ENCODE peak calls at places on chromosomes 1 and 21, in eight cellular contexts. One of them, this sample, is unnamed.

GRCh38 chr21:37412603-37413360 is 46.2 kb downstream of the DYRK1A start:
- DNase-seq in uterus: no peak
- DNase-seq in effector memory CD8-positive, alpha-beta T cell: no peak
- DNase-seq in activated T-helper 9 cell treated with anti-CD3 and anti-CD28 coated beads, Interleukin-2, amount 50 U/mL, for 16 hours: no peak
- DNase-seq in amygdala: no peak
- DNase-seq in left cardiac atrium: no peak
- DNase-seq in mesendoderm: peak; percentile 51
- DNase-seq in pancreas: no peak
- DNase-seq in this sample: no peak

GRCh38 chr1:107389410-107390075 is 248.7 kb downstream of the NTNG1 start:
- DNase-seq in uterus: no peak
- DNase-seq in effector memory CD8-positive, alpha-beta T cell: no peak
- DNase-seq in activated T-helper 9 cell treated with anti-CD3 and anti-CD28 coated beads, Interleukin-2, amount 50 U/mL, for 16 hours: no peak
- DNase-seq in amygdala: no peak
- DNase-seq in left cardiac atrium: no peak
- DNase-seq in mesendoderm: no peak
- DNase-seq in pancreas: no peak
- DNase-seq in this sample: no peak

GRCh38 chr1:68221971-68222355 is 10.4 kb downstream of the WLS start:
- DNase-seq in uterus: no peak
- DNase-seq in effector memory CD8-positive, alpha-beta T cell: no peak
- DNase-seq in activated T-helper 9 cell treated with anti-CD3 and anti-CD28 coated beads, Interleukin-2, amount 50 U/mL, for 16 hours: no peak
- DNase-seq in amygdala: no peak
- DNase-seq in left cardiac atrium: no peak
- DNase-seq in mesendoderm: no peak
- DNase-seq in pancreas: no peak
- DNase-seq in this sample: no peak

GRCh38 chr1:162070094-162070748 is 730 bp downstream of the NOS1AP start:
- DNase-seq in uterus: no peak
- DNase-seq in effector memory CD8-positive, alpha-beta T cell: no peak
- DNase-seq in activated T-helper 9 cell treated with anti-CD3 and anti-CD28 coated beads, Interleukin-2, amount 50 U/mL, for 16 hours: no peak
- DNase-seq in amygdala: peak; percentile 34
- DNase-seq in left cardiac atrium: no peak
- DNase-seq in mesendoderm: peak; percentile 83
- DNase-seq in pancreas: peak; percentile 48
- DNase-seq in this sample: no peak

GRCh38 chr1:49102752-49103151 is 326.1 kb upstream of the BEND5 start:
- DNase-seq in uterus: no peak
- DNase-seq in effector memory CD8-positive, alpha-beta T cell: no peak
- DNase-seq in activated T-helper 9 cell treated with anti-CD3 and anti-CD28 coated beads, Interleukin-2, amount 50 U/mL, for 16 hours: no peak
- DNase-seq in amygdala: no peak
- DNase-seq in left cardiac atrium: no peak
- DNase-seq in mesendoderm: no peak
- DNase-seq in pancreas: no peak
- DNase-seq in this sample: no peak

GRCh38 chr21:25907573-25908275 is 173.0 kb downstream of the GABPA start:
- DNase-seq in uterus: no peak
- DNase-seq in effector memory CD8-positive, alpha-beta T cell: no peak
- DNase-seq in activated T-helper 9 cell treated with anti-CD3 and anti-CD28 coated beads, Interleukin-2, amount 50 U/mL, for 16 hours: no peak
- DNase-seq in amygdala: no peak
- DNase-seq in left cardiac atrium: no peak
- DNase-seq in mesendoderm: no peak
- DNase-seq in pancreas: no peak
- DNase-seq in this sample: no peak

GRCh38 chr1:31215083-31215570 is 24.6 kb downstream of the NKAIN1 start:
- DNase-seq in uterus: no peak
- DNase-seq in effector memory CD8-positive, alpha-beta T cell: no peak
- DNase-seq in activated T-helper 9 cell treated with anti-CD3 and anti-CD28 coated beads, Interleukin-2, amount 50 U/mL, for 16 hours: no peak
- DNase-seq in amygdala: no peak
- DNase-seq in left cardiac atrium: no peak
- DNase-seq in mesendoderm: no peak
- DNase-seq in pancreas: no peak
- DNase-seq in this sample: no peak

GRCh38 chr1:14442669-14443068 is 155.8 kb upstream of the KAZN start:
- DNase-seq in uterus: no peak
- DNase-seq in effector memory CD8-positive, alpha-beta T cell: no peak
- DNase-seq in activated T-helper 9 cell treated with anti-CD3 and anti-CD28 coated beads, Interleukin-2, amount 50 U/mL, for 16 hours: no peak
- DNase-seq in amygdala: no peak
- DNase-seq in left cardiac atrium: no peak
- DNase-seq in mesendoderm: peak; percentile 42
- DNase-seq in pancreas: no peak
- DNase-seq in this sample: no peak

GRCh38 chr1:152645146-152645545 is 18.0 kb upstream of the LCE2D start:
- DNase-seq in uterus: no peak
- DNase-seq in effector memory CD8-positive, alpha-beta T cell: no peak
- DNase-seq in activated T-helper 9 cell treated with anti-CD3 and anti-CD28 coated beads, Interleukin-2, amount 50 U/mL, for 16 hours: no peak
- DNase-seq in amygdala: no peak
- DNase-seq in left cardiac atrium: no peak
- DNase-seq in mesendoderm: no peak
- DNase-seq in pancreas: no peak
- DNase-seq in this sample: no peak

GRCh38 chr1:231806623-231807470 is 180.3 kb downstream of the DISC1 start:
- DNase-seq in uterus: no peak
- DNase-seq in effector memory CD8-positive, alpha-beta T cell: no peak
- DNase-seq in activated T-helper 9 cell treated with anti-CD3 and anti-CD28 coated beads, Interleukin-2, amount 50 U/mL, for 16 hours: no peak
- DNase-seq in amygdala: peak; percentile 55
- DNase-seq in left cardiac atrium: peak; percentile 46
- DNase-seq in mesendoderm: peak; percentile 89
- DNase-seq in pancreas: peak; percentile 33
- DNase-seq in this sample: no peak

GRCh38 chr1:109896681-109897080 is 14.0 kb upstream of the CSF1 start:
- DNase-seq in uterus: no peak
- DNase-seq in effector memory CD8-positive, alpha-beta T cell: no peak
- DNase-seq in activated T-helper 9 cell treated with anti-CD3 and anti-CD28 coated beads, Interleukin-2, amount 50 U/mL, for 16 hours: no peak
- DNase-seq in amygdala: no peak
- DNase-seq in left cardiac atrium: no peak
- DNase-seq in mesendoderm: no peak
- DNase-seq in pancreas: no peak
- DNase-seq in this sample: no peak

GRCh38 chr21:41676198-41676597 is 90.7 kb downstream of the RIPK4 start:
- DNase-seq in uterus: no peak
- DNase-seq in effector memory CD8-positive, alpha-beta T cell: no peak
- DNase-seq in activated T-helper 9 cell treated with anti-CD3 and anti-CD28 coated beads, Interleukin-2, amount 50 U/mL, for 16 hours: no peak
- DNase-seq in amygdala: no peak
- DNase-seq in left cardiac atrium: no peak
- DNase-seq in mesendoderm: no peak
- DNase-seq in pancreas: no peak
- DNase-seq in this sample: no peak

GRCh38 chr21:35521293-35521692 is 472.2 kb upstream of the RUNX1 start:
- DNase-seq in uterus: no peak
- DNase-seq in effector memory CD8-positive, alpha-beta T cell: no peak
- DNase-seq in activated T-helper 9 cell treated with anti-CD3 and anti-CD28 coated beads, Interleukin-2, amount 50 U/mL, for 16 hours: no peak
- DNase-seq in amygdala: no peak
- DNase-seq in left cardiac atrium: no peak
- DNase-seq in mesendoderm: peak; percentile 49
- DNase-seq in pancreas: no peak
- DNase-seq in this sample: no peak

GRCh38 chr1:110677016-110677415 is 2.3 kb upstream of the KCNA3 start:
- DNase-seq in uterus: no peak
- DNase-seq in effector memory CD8-positive, alpha-beta T cell: no peak
- DNase-seq in activated T-helper 9 cell treated with anti-CD3 and anti-CD28 coated beads, Interleukin-2, amount 50 U/mL, for 16 hours: no peak
- DNase-seq in amygdala: no peak
- DNase-seq in left cardiac atrium: no peak
- DNase-seq in mesendoderm: no peak
- DNase-seq in pancreas: no peak
- DNase-seq in this sample: no peak

GRCh38 chr1:157963713-157964112 is 29.7 kb upstream of the KIRREL1 start:
- DNase-seq in uterus: peak; percentile 69
- DNase-seq in effector memory CD8-positive, alpha-beta T cell: peak; percentile 8
- DNase-seq in activated T-helper 9 cell treated with anti-CD3 and anti-CD28 coated beads, Interleukin-2, amount 50 U/mL, for 16 hours: peak; percentile 22
- DNase-seq in amygdala: peak; percentile 73
- DNase-seq in left cardiac atrium: peak; percentile 67
- DNase-seq in mesendoderm: peak; percentile 79
- DNase-seq in pancreas: peak; percentile 39
- DNase-seq in this sample: peak; percentile 19

GRCh38 chr1:27257155-27257554 is 22.7 kb downstream of the WDTC1 start:
- DNase-seq in uterus: no peak
- DNase-seq in effector memory CD8-positive, alpha-beta T cell: no peak
- DNase-seq in activated T-helper 9 cell treated with anti-CD3 and anti-CD28 coated beads, Interleukin-2, amount 50 U/mL, for 16 hours: no peak
- DNase-seq in amygdala: no peak
- DNase-seq in left cardiac atrium: no peak
- DNase-seq in mesendoderm: no peak
- DNase-seq in pancreas: no peak
- DNase-seq in this sample: no peak

GRCh38 chr1:99808391-99809115 is 41.6 kb upstream of the AGL start:
- DNase-seq in uterus: peak; percentile 71
- DNase-seq in effector memory CD8-positive, alpha-beta T cell: peak; percentile 44
- DNase-seq in activated T-helper 9 cell treated with anti-CD3 and anti-CD28 coated beads, Interleukin-2, amount 50 U/mL, for 16 hours: no peak
- DNase-seq in amygdala: no peak
- DNase-seq in left cardiac atrium: no peak
- DNase-seq in mesendoderm: peak; percentile 93
- DNase-seq in pancreas: no peak
- DNase-seq in this sample: no peak

GRCh38 chr1:90045853-90046563 is 51.1 kb downstream of the ZNF326 start:
- DNase-seq in uterus: no peak
- DNase-seq in effector memory CD8-positive, alpha-beta T cell: no peak
- DNase-seq in activated T-helper 9 cell treated with anti-CD3 and anti-CD28 coated beads, Interleukin-2, amount 50 U/mL, for 16 hours: no peak
- DNase-seq in amygdala: peak; percentile 2
- DNase-seq in left cardiac atrium: no peak
- DNase-seq in mesendoderm: peak; percentile 54
- DNase-seq in pancreas: no peak
- DNase-seq in this sample: no peak

GRCh38 chr1:243568793-243569192 is 281.2 kb downstream of the AKT3 start:
- DNase-seq in uterus: no peak
- DNase-seq in effector memory CD8-positive, alpha-beta T cell: no peak
- DNase-seq in activated T-helper 9 cell treated with anti-CD3 and anti-CD28 coated beads, Interleukin-2, amount 50 U/mL, for 16 hours: no peak
- DNase-seq in amygdala: no peak
- DNase-seq in left cardiac atrium: no peak
- DNase-seq in mesendoderm: no peak
- DNase-seq in pancreas: no peak
- DNase-seq in this sample: no peak

GRCh38 chr1:177448652-177449351 is 278.0 kb downstream of the BRINP2 start:
- DNase-seq in uterus: peak; percentile 45
- DNase-seq in effector memory CD8-positive, alpha-beta T cell: no peak
- DNase-seq in activated T-helper 9 cell treated with anti-CD3 and anti-CD28 coated beads, Interleukin-2, amount 50 U/mL, for 16 hours: no peak
- DNase-seq in amygdala: no peak
- DNase-seq in left cardiac atrium: no peak
- DNase-seq in mesendoderm: peak; percentile 8
- DNase-seq in pancreas: no peak
- DNase-seq in this sample: no peak